ENCODE peak calls at places on chromosomes 12 and 14, in five cellular contexts. One of them, this sample, is unnamed.

GRCh38 chr14:91873476-91874265 is 6.3 kb upstream of the TC2N start:
- DNase-seq in H9: no peak
- DNase-seq in mesendoderm: no peak
- DNase-seq in H1: no peak
- DNase-seq in IMR-90: peak; percentile 21
- DNase-seq in this sample: no peak

GRCh38 chr14:30864934-30865333 is 9.4 kb upstream of the COCH start:
- DNase-seq in mesendoderm: no peak
- DNase-seq in H1: no peak
- DNase-seq in H9: no peak
- DNase-seq in IMR-90: no peak
- DNase-seq in this sample: no peak

GRCh38 chr14:92874961-92875360 is 48.0 kb upstream of the CHGA start:
- DNase-seq in IMR-90: no peak
- DNase-seq in H9: no peak
- DNase-seq in mesendoderm: no peak
- DNase-seq in H1: no peak
- DNase-seq in this sample: no peak

GRCh38 chr14:99727096-99727870 is 43.2 kb downstream of the CYP46A1 start:
- DNase-seq in H9: peak; percentile 20
- DNase-seq in mesendoderm: no peak
- DNase-seq in H1: no peak
- DNase-seq in IMR-90: no peak
- DNase-seq in this sample: no peak

GRCh38 chr12:2453807-2454177 is 341.0 kb upstream of the FKBP4 start:
- DNase-seq in mesendoderm: no peak
- DNase-seq in H1: no peak
- DNase-seq in H9: no peak
- DNase-seq in IMR-90: no peak
- DNase-seq in this sample: no peak

GRCh38 chr12:92615703-92616102 is 87.1 kb upstream of the PLEKHG7 start:
- DNase-seq in H9: no peak
- DNase-seq in mesendoderm: no peak
- DNase-seq in H1: no peak
- DNase-seq in IMR-90: no peak
- DNase-seq in this sample: no peak

GRCh38 chr12:86257173-86257572 is 982 bp upstream of the MGAT4C start:
- DNase-seq in H9: no peak
- DNase-seq in IMR-90: no peak
- DNase-seq in H1: no peak
- DNase-seq in mesendoderm: no peak
- DNase-seq in this sample: no peak

GRCh38 chr12:95074766-95075165 is 1.3 kb upstream of the NR2C1 start:
- DNase-seq in IMR-90: no peak
- DNase-seq in H1: no peak
- DNase-seq in mesendoderm: no peak
- DNase-seq in H9: no peak
- DNase-seq in this sample: no peak

GRCh38 chr14:24692382-24693352 is 58.7 kb upstream of the GZMB start:
- DNase-seq in H1: no peak
- DNase-seq in IMR-90: no peak
- DNase-seq in H9: no peak
- DNase-seq in mesendoderm: peak; percentile 89
- DNase-seq in this sample: no peak

GRCh38 chr14:99628832-99629618 is 15.9 kb upstream of the HHIPL1 start:
- DNase-seq in mesendoderm: peak; percentile 77
- DNase-seq in IMR-90: peak; percentile 59
- DNase-seq in H9: peak; percentile 89
- DNase-seq in H1: peak; percentile 43
- DNase-seq in this sample: peak; percentile 83

GRCh38 chr12:52867636-52868035 is 18.8 kb upstream of the KRT78 start:
- DNase-seq in H9: peak; percentile 73
- DNase-seq in IMR-90: no peak
- DNase-seq in mesendoderm: no peak
- DNase-seq in H1: no peak
- DNase-seq in this sample: no peak

DNA sequence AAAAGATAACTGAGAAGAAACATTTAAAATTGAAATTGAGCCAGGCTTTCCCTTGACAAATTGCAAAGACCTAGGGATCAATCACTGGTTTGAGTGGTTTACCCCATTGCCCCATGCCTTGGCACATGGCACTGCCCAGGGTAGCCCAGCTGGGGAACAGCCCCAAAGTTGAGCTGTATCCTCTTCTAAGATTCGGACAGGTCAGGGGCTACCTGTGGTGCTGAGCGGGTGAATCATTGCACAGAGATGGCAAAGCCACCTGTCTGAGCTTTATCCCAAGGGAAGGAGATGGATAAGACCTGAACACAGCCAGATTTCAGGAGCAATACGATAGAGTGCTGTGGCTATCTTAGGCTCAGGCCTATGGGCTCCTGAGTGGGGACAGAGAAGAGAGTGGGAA is 7.0 kb downstream of the IFI27L2 start:
- DNase-seq in H9: peak; percentile 3
- DNase-seq in IMR-90: no peak
- DNase-seq in mesendoderm: no peak
- DNase-seq in H1: no peak
- DNase-seq in this sample: no peak
- H4K8ac ChIP-seq in H9: no peak overlapping the region
- H4K8ac ChIP-seq in IMR-90: no peak overlapping the region
- H4K8ac ChIP-seq in mesendoderm: no peak overlapping the region
- H4K8ac ChIP-seq in H1: no peak overlapping the region
- H4K8ac ChIP-seq in this sample: no peak overlapping the region

GRCh38 chr12:5470221-5470620 is 38.3 kb downstream of the NTF3 start:
- DNase-seq in H9: no peak
- DNase-seq in H1: no peak
- DNase-seq in mesendoderm: no peak
- DNase-seq in IMR-90: no peak
- DNase-seq in this sample: no peak
- H4K8ac ChIP-seq in H9: no peak overlapping the region
- H4K8ac ChIP-seq in H1: no peak overlapping the region
- H4K8ac ChIP-seq in mesendoderm: no peak overlapping the region
- H4K8ac ChIP-seq in IMR-90: no peak overlapping the region
- H4K8ac ChIP-seq in this sample: no peak overlapping the region

DNA sequence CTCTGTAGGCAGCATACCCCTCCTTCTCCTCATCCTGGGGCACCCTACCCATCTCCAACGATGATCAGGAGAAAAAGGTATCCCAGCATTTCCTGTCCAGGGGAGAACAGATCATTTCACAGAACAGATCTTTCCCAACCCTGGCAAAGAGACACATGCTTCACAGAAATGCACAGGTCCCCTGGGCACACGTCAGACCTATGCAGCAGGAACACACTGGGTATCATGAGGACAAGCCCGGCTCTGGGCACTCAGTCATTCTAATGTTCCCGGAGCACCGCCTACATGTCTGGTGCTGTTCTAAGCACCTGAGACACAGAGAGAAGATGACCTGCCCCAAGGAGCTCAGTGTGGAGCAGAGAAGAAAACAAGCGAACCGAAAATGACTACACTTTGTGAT is 56.2 kb downstream of the ACTN1 start:
- DNase-seq in H9: no peak
- DNase-seq in mesendoderm: no peak
- DNase-seq in IMR-90: no peak
- DNase-seq in H1: no peak
- DNase-seq in this sample: no peak
- H4K8ac ChIP-seq in H9: no peak overlapping the region
- H4K8ac ChIP-seq in mesendoderm: no peak overlapping the region
- H4K8ac ChIP-seq in IMR-90: no peak overlapping the region
- H4K8ac ChIP-seq in H1: no peak overlapping the region
- H4K8ac ChIP-seq in this sample: peak overlapping the region; percentile 44

GRCh38 chr12:62602445-62603060 is 135.9 kb downstream of the MON2 start:
- DNase-seq in H1: peak; percentile 79
- DNase-seq in mesendoderm: peak; percentile 96
- DNase-seq in H9: peak; percentile 93
- DNase-seq in IMR-90: peak; percentile 90
- DNase-seq in this sample: peak; percentile 94
- H4K8ac ChIP-seq in H1: peak overlapping the region; percentile 100
- H4K8ac ChIP-seq in mesendoderm: peak overlapping the region; percentile 96
- H4K8ac ChIP-seq in H9: peak overlapping the region; percentile 90
- H4K8ac ChIP-seq in IMR-90: peak overlapping the region; percentile 98
- H4K8ac ChIP-seq in this sample: peak overlapping the region; percentile 99

DNA sequence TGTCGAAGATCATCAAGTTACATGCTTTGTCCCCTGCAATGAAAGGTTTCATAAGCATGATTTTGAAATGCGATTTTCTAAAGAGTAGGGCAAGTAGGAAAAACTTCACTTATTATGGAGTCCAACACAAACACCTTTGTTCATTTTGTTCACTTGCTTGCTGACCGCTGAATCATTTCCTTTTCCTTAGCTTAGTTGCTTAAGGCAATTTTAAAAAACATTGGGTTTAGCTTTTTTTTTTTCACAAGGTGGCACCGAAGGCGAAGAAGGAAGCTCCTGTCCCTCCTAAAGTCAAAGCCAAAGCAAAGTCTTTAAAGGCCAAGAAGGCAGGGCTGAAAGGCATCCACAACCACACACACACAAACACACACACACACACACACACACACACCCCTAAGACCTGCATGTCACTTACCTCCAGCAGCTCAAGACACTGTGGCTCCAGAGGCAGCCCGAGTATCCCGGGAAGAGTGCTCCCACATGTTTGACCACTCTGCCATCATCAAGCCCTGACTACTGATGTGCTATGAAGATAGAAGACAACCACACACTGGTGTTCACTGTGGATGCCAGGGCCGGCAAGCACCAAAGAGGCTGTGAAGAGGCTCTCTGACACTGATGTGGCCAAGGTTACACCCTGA is 11.4 kb downstream of the MANSC1 start:
- DNase-seq in H1: no peak
- DNase-seq in IMR-90: peak; percentile 35
- DNase-seq in mesendoderm: no peak
- DNase-seq in H9: no peak
- DNase-seq in this sample: no peak
- H4K8ac ChIP-seq in H1: no peak overlapping the region
- H4K8ac ChIP-seq in IMR-90: no peak overlapping the region
- H4K8ac ChIP-seq in mesendoderm: no peak overlapping the region
- H4K8ac ChIP-seq in H9: no peak overlapping the region
- H4K8ac ChIP-seq in this sample: no peak overlapping the region

GRCh38 chr12:103855036-103855712 is 14.1 kb upstream of the NT5DC3 start:
- DNase-seq in mesendoderm: no peak
- DNase-seq in H9: no peak
- DNase-seq in H1: no peak
- DNase-seq in IMR-90: peak; percentile 85
- DNase-seq in this sample: peak; percentile 46

GRCh38 chr12:103858335-103858734 is 17.3 kb upstream of the NT5DC3 start:
- DNase-seq in H1: no peak
- DNase-seq in mesendoderm: no peak
- DNase-seq in IMR-90: no peak
- DNase-seq in H9: no peak
- DNase-seq in this sample: no peak

GRCh38 chr12:103855896-103856657 is 15.0 kb upstream of the NT5DC3 start:
- DNase-seq in H1: no peak
- DNase-seq in mesendoderm: no peak
- DNase-seq in H9: no peak
- DNase-seq in IMR-90: no peak
- DNase-seq in this sample: no peak

GRCh38 chr12:103857164-103857563 is 16.1 kb upstream of the NT5DC3 start:
- DNase-seq in H9: no peak
- DNase-seq in H1: no peak
- DNase-seq in mesendoderm: no peak
- DNase-seq in IMR-90: no peak
- DNase-seq in this sample: no peak

DNA sequence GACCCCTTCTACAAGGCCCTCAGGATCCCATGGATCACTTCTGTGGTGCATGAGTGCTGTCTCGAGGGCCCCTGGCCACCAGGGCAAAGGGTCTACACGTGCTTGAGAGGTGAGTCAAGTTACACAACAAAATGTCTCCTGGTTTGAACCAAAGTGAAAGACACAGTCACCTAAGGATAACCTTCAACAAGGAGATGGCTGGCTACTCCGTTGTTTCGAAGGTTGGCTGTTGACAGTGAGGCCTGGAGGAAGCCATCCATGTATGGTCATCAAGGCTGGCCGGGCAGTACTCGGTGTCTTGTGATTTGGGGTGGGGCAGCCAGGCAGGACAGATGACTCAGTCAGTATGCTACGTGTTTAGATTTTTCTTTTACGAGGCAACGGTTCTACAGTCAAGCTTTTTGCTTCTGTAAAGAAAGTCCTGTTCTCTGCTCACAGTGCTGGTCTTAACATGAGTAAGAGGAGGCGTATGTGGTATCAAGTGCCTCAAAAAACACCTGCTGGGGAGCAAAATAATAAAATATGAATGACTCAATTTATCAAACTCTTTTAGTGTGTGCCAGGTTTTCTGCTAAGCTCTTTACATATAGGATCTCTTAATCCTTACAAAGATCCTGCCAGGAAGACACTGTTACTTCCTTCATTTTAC is 18.0 kb upstream of the NT5DC3 start:
- DNase-seq in mesendoderm: peak; percentile 15
- DNase-seq in IMR-90: peak; percentile 98
- DNase-seq in H9: no peak
- DNase-seq in H1: no peak
- DNase-seq in this sample: peak; percentile 79
- H4K8ac ChIP-seq in mesendoderm: no peak overlapping the region
- H4K8ac ChIP-seq in IMR-90: peak overlapping the region; percentile 81
- H4K8ac ChIP-seq in H9: no peak overlapping the region
- H4K8ac ChIP-seq in H1: no peak overlapping the region
- H4K8ac ChIP-seq in this sample: peak overlapping the region; percentile 56

GRCh38 chr12:121921106-121921505 is 2.7 kb downstream of the CFAP251 start:
- DNase-seq in H9: no peak
- DNase-seq in IMR-90: no peak
- DNase-seq in H1: no peak
- DNase-seq in mesendoderm: no peak
- DNase-seq in this sample: no peak
- H4K8ac ChIP-seq in H9: no peak overlapping the region
- H4K8ac ChIP-seq in IMR-90: no peak overlapping the region
- H4K8ac ChIP-seq in H1: no peak overlapping the region
- H4K8ac ChIP-seq in mesendoderm: no peak overlapping the region
- H4K8ac ChIP-seq in this sample: no peak overlapping the region

This sample was measured in trophoblast cell.